ENCODE peak calls at places on chromosomes 3 and 15, in four cellular contexts. One of them, this sample, is unnamed.

GRCh38 chr15:40795019-40795418 is 11.9 kb upstream of the ZFYVE19 start:
- DNase-seq in lower lobe of right lung: no peak
- DNase-seq in heart left ventricle: no peak
- DNase-seq in Daoy: no peak
- DNase-seq in this sample: no peak

GRCh38 chr3:14392231-14392630 is 10.2 kb upstream of the SLC6A6 start:
- DNase-seq in lower lobe of right lung: no peak
- DNase-seq in heart left ventricle: no peak
- DNase-seq in Daoy: no peak
- DNase-seq in this sample: no peak

GRCh38 chr15:100250166-100250800 is 91.5 kb downstream of the ADAMTS17 start:
- DNase-seq in lower lobe of right lung: no peak
- DNase-seq in heart left ventricle: no peak
- DNase-seq in Daoy: no peak
- DNase-seq in this sample: no peak

GRCh38 chr15:78396976-78397375 is 41.0 kb upstream of the IREB2 start:
- DNase-seq in lower lobe of right lung: peak
- DNase-seq in heart left ventricle: no peak
- DNase-seq in Daoy: no peak
- DNase-seq in this sample: no peak

GRCh38 chr3:108430540-108430939 is 79.9 kb downstream of the MYH15 start:
- DNase-seq in lower lobe of right lung: no peak
- DNase-seq in heart left ventricle: no peak
- DNase-seq in Daoy: peak
- DNase-seq in this sample: no peak

GRCh38 chr15:75349851-75350588 is 3.2 kb downstream of the NEIL1 start:
- DNase-seq in lower lobe of right lung: peak
- DNase-seq in heart left ventricle: no peak
- DNase-seq in Daoy: peak
- DNase-seq in this sample: no peak

GRCh38 chr3:188165596-188165995 is 11.6 kb downstream of the LPP start:
- DNase-seq in lower lobe of right lung: no peak
- DNase-seq in heart left ventricle: no peak
- DNase-seq in Daoy: no peak
- DNase-seq in this sample: peak

GRCh38 chr3:115713247-115713646 is 89.9 kb downstream of the GAP43 start:
- DNase-seq in lower lobe of right lung: peak
- DNase-seq in heart left ventricle: no peak
- DNase-seq in Daoy: no peak
- DNase-seq in this sample: no peak

GRCh38 chr3:25120666-25121065 is 307.4 kb upstream of the RARB start:
- DNase-seq in lower lobe of right lung: no peak
- DNase-seq in heart left ventricle: no peak
- DNase-seq in Daoy: no peak
- DNase-seq in this sample: no peak

GRCh38 chr3:195821403-195822130 is 9.8 kb upstream of the MUC4 start:
- DNase-seq in lower lobe of right lung: no peak
- DNase-seq in heart left ventricle: no peak
- DNase-seq in Daoy: no peak
- DNase-seq in this sample: no peak

GRCh38 chr3:16423298-16423697 is 90.2 kb downstream of the RFTN1 start:
- DNase-seq in lower lobe of right lung: no peak
- DNase-seq in heart left ventricle: no peak
- DNase-seq in Daoy: no peak
- DNase-seq in this sample: no peak

GRCh38 chr3:129793947-129794318 is 99.6 kb downstream of the TMCC1 start:
- DNase-seq in lower lobe of right lung: no peak
- DNase-seq in heart left ventricle: no peak
- DNase-seq in Daoy: peak
- DNase-seq in this sample: no peak

GRCh38 chr3:66037986-66038369 is 740 bp downstream of the MAGI1 start:
- DNase-seq in lower lobe of right lung: peak
- DNase-seq in heart left ventricle: peak
- DNase-seq in Daoy: peak
- DNase-seq in this sample: no peak

GRCh38 chr15:84947947-84948830 is 33.5 kb upstream of the PDE8A start:
- DNase-seq in lower lobe of right lung: no peak
- DNase-seq in heart left ventricle: peak
- DNase-seq in Daoy: peak
- DNase-seq in this sample: peak

GRCh38 chr3:148146947-148147346 is 550.8 kb upstream of the AGTR1 start:
- DNase-seq in lower lobe of right lung: no peak
- DNase-seq in heart left ventricle: no peak
- DNase-seq in Daoy: no peak
- DNase-seq in this sample: peak

GRCh38 chr3:160982497-160982896 is 122.7 kb downstream of the B3GALNT1 start:
- DNase-seq in lower lobe of right lung: no peak
- DNase-seq in heart left ventricle: no peak
- DNase-seq in Daoy: no peak
- DNase-seq in this sample: no peak

GRCh38 chr3:124230928-124231456 is 239.1 kb upstream of the ROPN1 start:
- DNase-seq in lower lobe of right lung: no peak
- DNase-seq in heart left ventricle: no peak
- DNase-seq in Daoy: no peak
- DNase-seq in this sample: no peak

GRCh38 chr3:15781637-15782402 is 16.0 kb downstream of the ANKRD28 start:
- DNase-seq in lower lobe of right lung: no peak
- DNase-seq in heart left ventricle: no peak
- DNase-seq in Daoy: no peak
- DNase-seq in this sample: no peak

GRCh38 chr15:79478108-79478507 is 46.0 kb downstream of the MINAR1 start:
- DNase-seq in lower lobe of right lung: no peak
- DNase-seq in heart left ventricle: no peak
- DNase-seq in Daoy: no peak
- DNase-seq in this sample: no peak

GRCh38 chr3:190369701-190370295 is 18.2 kb upstream of the CLDN16 start:
- DNase-seq in lower lobe of right lung: no peak
- DNase-seq in heart left ventricle: no peak
- DNase-seq in Daoy: no peak
- DNase-seq in this sample: no peak

GRCh38 chr3:192802957-192803899 is 75.9 kb upstream of the FGF12 start:
- DNase-seq in lower lobe of right lung: no peak
- DNase-seq in heart left ventricle: no peak
- DNase-seq in Daoy: no peak
- DNase-seq in this sample: peak

GRCh38 chr3:5762506-5762905 is 575.0 kb downstream of the EDEM1 start:
- DNase-seq in lower lobe of right lung: no peak
- DNase-seq in heart left ventricle: no peak
- DNase-seq in Daoy: no peak
- DNase-seq in this sample: no peak

GRCh38 chr3:33885496-33885895 is 87.1 kb downstream of the PDCD6IP start:
- DNase-seq in lower lobe of right lung: no peak
- DNase-seq in heart left ventricle: no peak
- DNase-seq in Daoy: no peak
- DNase-seq in this sample: no peak

This sample was measured in brain microvascular endothelial cell.